ENCODE peak calls at places on chromosomes 16 and 17, in four cellular contexts. One of them, this sample, is unnamed.

GRCh38 chr17:58537266-58537665 is 22.8 kb upstream of the MTMR4 start:
- DNase-seq in neural crest cell: no peak
- DNase-seq in stimulated activated CD4-positive, alpha-beta T cell treated with anti-CD3 and anti-CD28 coated beads, Interleukin-4, amount 100 ng/mL, for 48 hours: no peak
- DNase-seq in activated CD4-positive, alpha-beta T cell treated with anti-CD3 and anti-CD28 coated beads, Interleukin-2, amount 10 ng/mL, durations not matched to agents 7 days and 5 days: no peak
- DNase-seq in this sample: no peak

GRCh38 chr16:15608398-15609285 is 34.3 kb downstream of the MARF1 start:
- DNase-seq in stimulated activated CD4-positive, alpha-beta T cell treated with anti-CD3 and anti-CD28 coated beads, Interleukin-4, amount 100 ng/mL, for 48 hours: no peak
- DNase-seq in neural crest cell: no peak
- DNase-seq in activated CD4-positive, alpha-beta T cell treated with anti-CD3 and anti-CD28 coated beads, Interleukin-2, amount 10 ng/mL, durations not matched to agents 7 days and 5 days: no peak
- DNase-seq in this sample: no peak

GRCh38 chr17:5585814-5586558 is 1.7 kb upstream of the NLRP1 start:
- DNase-seq in activated CD4-positive, alpha-beta T cell treated with anti-CD3 and anti-CD28 coated beads, Interleukin-2, amount 10 ng/mL, durations not matched to agents 7 days and 5 days: no peak
- DNase-seq in neural crest cell: no peak
- DNase-seq in stimulated activated CD4-positive, alpha-beta T cell treated with anti-CD3 and anti-CD28 coated beads, Interleukin-4, amount 100 ng/mL, for 48 hours: no peak
- DNase-seq in this sample: no peak

GRCh38 chr16:50842589-50842988 is 100.7 kb downstream of the CYLD start:
- DNase-seq in stimulated activated CD4-positive, alpha-beta T cell treated with anti-CD3 and anti-CD28 coated beads, Interleukin-4, amount 100 ng/mL, for 48 hours: no peak
- DNase-seq in activated CD4-positive, alpha-beta T cell treated with anti-CD3 and anti-CD28 coated beads, Interleukin-2, amount 10 ng/mL, durations not matched to agents 7 days and 5 days: no peak
- DNase-seq in neural crest cell: no peak
- DNase-seq in this sample: no peak

GRCh38 chr16:84074721-84075120 is 32.1 kb upstream of the SLC38A8 start:
- DNase-seq in stimulated activated CD4-positive, alpha-beta T cell treated with anti-CD3 and anti-CD28 coated beads, Interleukin-4, amount 100 ng/mL, for 48 hours: no peak
- DNase-seq in neural crest cell: no peak
- DNase-seq in activated CD4-positive, alpha-beta T cell treated with anti-CD3 and anti-CD28 coated beads, Interleukin-2, amount 10 ng/mL, durations not matched to agents 7 days and 5 days: no peak
- DNase-seq in this sample: no peak

GRCh38 chr17:81097943-81098308 is 63.0 kb downstream of the BAIAP2 start:
- DNase-seq in activated CD4-positive, alpha-beta T cell treated with anti-CD3 and anti-CD28 coated beads, Interleukin-2, amount 10 ng/mL, durations not matched to agents 7 days and 5 days: no peak
- DNase-seq in stimulated activated CD4-positive, alpha-beta T cell treated with anti-CD3 and anti-CD28 coated beads, Interleukin-4, amount 100 ng/mL, for 48 hours: no peak
- DNase-seq in neural crest cell: no peak
- DNase-seq in this sample: no peak

GRCh38 chr17:73422121-73422520 is 110.3 kb upstream of the CDC42EP4 start:
- DNase-seq in stimulated activated CD4-positive, alpha-beta T cell treated with anti-CD3 and anti-CD28 coated beads, Interleukin-4, amount 100 ng/mL, for 48 hours: no peak
- DNase-seq in activated CD4-positive, alpha-beta T cell treated with anti-CD3 and anti-CD28 coated beads, Interleukin-2, amount 10 ng/mL, durations not matched to agents 7 days and 5 days: no peak
- DNase-seq in neural crest cell: no peak
- DNase-seq in this sample: no peak

GRCh38 chr16:19863990-19864389 is 20.7 kb downstream of the GPRC5B start:
- DNase-seq in neural crest cell: no peak
- DNase-seq in activated CD4-positive, alpha-beta T cell treated with anti-CD3 and anti-CD28 coated beads, Interleukin-2, amount 10 ng/mL, durations not matched to agents 7 days and 5 days: no peak
- DNase-seq in stimulated activated CD4-positive, alpha-beta T cell treated with anti-CD3 and anti-CD28 coated beads, Interleukin-4, amount 100 ng/mL, for 48 hours: no peak
- DNase-seq in this sample: no peak

GRCh38 chr16:30541502-30542329 is 7.1 kb upstream of the ZNF747 start:
- DNase-seq in activated CD4-positive, alpha-beta T cell treated with anti-CD3 and anti-CD28 coated beads, Interleukin-2, amount 10 ng/mL, durations not matched to agents 7 days and 5 days: no peak
- DNase-seq in stimulated activated CD4-positive, alpha-beta T cell treated with anti-CD3 and anti-CD28 coated beads, Interleukin-4, amount 100 ng/mL, for 48 hours: no peak
- DNase-seq in neural crest cell: no peak
- DNase-seq in this sample: no peak

GRCh38 chr17:888998-889401 is 90.6 kb downstream of the NXN start:
- DNase-seq in stimulated activated CD4-positive, alpha-beta T cell treated with anti-CD3 and anti-CD28 coated beads, Interleukin-4, amount 100 ng/mL, for 48 hours: no peak
- DNase-seq in activated CD4-positive, alpha-beta T cell treated with anti-CD3 and anti-CD28 coated beads, Interleukin-2, amount 10 ng/mL, durations not matched to agents 7 days and 5 days: peak; percentile 9
- DNase-seq in neural crest cell: no peak
- DNase-seq in this sample: no peak

GRCh38 chr17:65137076-65137935 is at the start of gene RGS9:
- DNase-seq in stimulated activated CD4-positive, alpha-beta T cell treated with anti-CD3 and anti-CD28 coated beads, Interleukin-4, amount 100 ng/mL, for 48 hours: peak; percentile 77
- DNase-seq in activated CD4-positive, alpha-beta T cell treated with anti-CD3 and anti-CD28 coated beads, Interleukin-2, amount 10 ng/mL, durations not matched to agents 7 days and 5 days: peak; percentile 86
- DNase-seq in neural crest cell: peak; percentile 78
- DNase-seq in this sample: peak; percentile 91

GRCh38 chr17:17698869-17699351 is 17.7 kb downstream of the RAI1 start:
- DNase-seq in activated CD4-positive, alpha-beta T cell treated with anti-CD3 and anti-CD28 coated beads, Interleukin-2, amount 10 ng/mL, durations not matched to agents 7 days and 5 days: no peak
- DNase-seq in stimulated activated CD4-positive, alpha-beta T cell treated with anti-CD3 and anti-CD28 coated beads, Interleukin-4, amount 100 ng/mL, for 48 hours: no peak
- DNase-seq in neural crest cell: no peak
- DNase-seq in this sample: no peak

GRCh38 chr16:15689290-15689689 is 39.2 kb downstream of the NDE1 start:
- DNase-seq in activated CD4-positive, alpha-beta T cell treated with anti-CD3 and anti-CD28 coated beads, Interleukin-2, amount 10 ng/mL, durations not matched to agents 7 days and 5 days: no peak
- DNase-seq in neural crest cell: no peak
- DNase-seq in stimulated activated CD4-positive, alpha-beta T cell treated with anti-CD3 and anti-CD28 coated beads, Interleukin-4, amount 100 ng/mL, for 48 hours: no peak
- DNase-seq in this sample: no peak

GRCh38 chr16:75266738-75267630 is 15.6 kb upstream of the BCAR1 start:
- DNase-seq in stimulated activated CD4-positive, alpha-beta T cell treated with anti-CD3 and anti-CD28 coated beads, Interleukin-4, amount 100 ng/mL, for 48 hours: no peak
- DNase-seq in neural crest cell: no peak
- DNase-seq in activated CD4-positive, alpha-beta T cell treated with anti-CD3 and anti-CD28 coated beads, Interleukin-2, amount 10 ng/mL, durations not matched to agents 7 days and 5 days: no peak
- DNase-seq in this sample: no peak

GRCh38 chr17:1783834-1784611 is 22.2 kb downstream of the SERPINF1 start:
- DNase-seq in neural crest cell: no peak
- DNase-seq in stimulated activated CD4-positive, alpha-beta T cell treated with anti-CD3 and anti-CD28 coated beads, Interleukin-4, amount 100 ng/mL, for 48 hours: no peak
- DNase-seq in activated CD4-positive, alpha-beta T cell treated with anti-CD3 and anti-CD28 coated beads, Interleukin-2, amount 10 ng/mL, durations not matched to agents 7 days and 5 days: peak; percentile 20
- DNase-seq in this sample: peak; percentile 84

GRCh38 chr16:76035689-76036088 is 241.5 kb upstream of the CNTNAP4 start:
- DNase-seq in activated CD4-positive, alpha-beta T cell treated with anti-CD3 and anti-CD28 coated beads, Interleukin-2, amount 10 ng/mL, durations not matched to agents 7 days and 5 days: no peak
- DNase-seq in stimulated activated CD4-positive, alpha-beta T cell treated with anti-CD3 and anti-CD28 coated beads, Interleukin-4, amount 100 ng/mL, for 48 hours: no peak
- DNase-seq in neural crest cell: no peak
- DNase-seq in this sample: peak; percentile 1